ENCODE peak calls at places on chromosomes 12 and 14, in ten cellular contexts. W is tibial nerve, C is GM12878, U is IMR-90, Z is transverse colon, V is spleen, O is uterus, Q is A549, T is gastrocnemius medialis, Y is stomach. L is an unnamed sample.

GRCh38 chr12:112283541-112283940 is 98.7 kb downstream of the HECTD4 start:
- DNase-seq in W (no peak), C (no peak), U (no peak), Z (no peak), V (no peak), O (no peak), Q (no peak), T (no peak), Y (no peak), L (no peak)

GRCh38 chr12:54373619-54374554 is 9.6 kb upstream of the GPR84 start:
- DNase-seq in W (no peak), C (no peak), U (no peak), Z (no peak), V (no peak), O (no peak), Q (no peak), T (no peak), Y (no peak), L (peak)

GRCh38 chr12:123761841-123762714 is at the start of gene DNAH10:
- DNase-seq in W (no peak), C (peak), U (no peak), Z (peak), V (peak), O (no peak), Q (no peak), T (no peak), Y (no peak), L (peak)

GRCh38 chr14:74979442-74980397 is 23.0 kb upstream of the EIF2B2 start:
- DNase-seq in W (no peak), C (no peak), U (peak), Z (no peak), V (no peak), O (no peak), Q (no peak), T (peak), Y (no peak), L (no peak)

GRCh38 chr12:125330645-125331341 is 265.6 kb downstream of the AACS start:
- DNase-seq in W (peak), C (no peak), U (no peak), Z (peak), V (peak), O (peak), Q (peak), T (no peak), Y (peak), L (peak)

GRCh38 chr14:52399886-52400599 is 85.9 kb downstream of the PTGER2 start:
- DNase-seq in W (no peak), C (no peak), U (peak), Z (peak), V (no peak), O (no peak), Q (no peak), T (no peak), Y (no peak), L (no peak)

GRCh38 chr12:98440165-98440581 is 75.2 kb upstream of the TMPO start:
- DNase-seq in W (peak), C (no peak), U (peak), Z (no peak), V (no peak), O (peak), Q (no peak), T (peak), Y (peak), L (peak)

GRCh38 chr12:43776498-43776897 is 17.7 kb downstream of the IRAK4 start:
- DNase-seq in W (peak), C (no peak), U (peak), Z (no peak), V (no peak), O (no peak), Q (peak), T (no peak), Y (no peak), L (peak)

GRCh38 chr12:42725839-42726238 is 136.3 kb upstream of the PRICKLE1 start:
- DNase-seq in W (no peak), C (no peak), U (peak), Z (no peak), V (no peak), O (no peak), Q (no peak), T (no peak), Y (no peak), L (no peak)

GRCh38 chr12:12172106-12172511 is 94.7 kb downstream of the LRP6 start:
- DNase-seq in W (no peak), C (peak), U (peak), Z (no peak), V (no peak), O (no peak), Q (no peak), T (no peak), Y (no peak), L (no peak)

GRCh38 chr12:52655251-52655650 is 3.2 kb upstream of the KRT2 start:
- DNase-seq in W (no peak), C (no peak), U (no peak), Z (no peak), V (peak), O (no peak), Q (no peak), T (no peak), Y (no peak), L (no peak)

GRCh38 chr12:12396727-12397126 is 39.8 kb downstream of the BORCS5 start:
- DNase-seq in W (no peak), C (no peak), U (no peak), Z (no peak), V (no peak), O (no peak), Q (no peak), T (no peak), Y (no peak), L (no peak)

GRCh38 chr14:104827173-104828055 is 26.5 kb downstream of the ZBTB42 start:
- DNase-seq in W (no peak), C (no peak), U (peak), Z (peak), V (peak), O (peak), Q (peak), T (no peak), Y (peak), L (peak)

GRCh38 chr12:104535383-104535782 is 78.6 kb downstream of the CHST11 start:
- DNase-seq in W (no peak), C (no peak), U (peak), Z (no peak), V (no peak), O (no peak), Q (no peak), T (no peak), Y (no peak), L (no peak)

GRCh38 chr14:69711065-69711464 is 55.9 kb upstream of the SRSF5 start:
- DNase-seq in W (no peak), C (no peak), U (peak), Z (peak), V (no peak), O (peak), Q (no peak), T (no peak), Y (no peak), L (peak)

GRCh38 chr14:69263364-69263763 is 3.4 kb downstream of the GALNT16 start:
- DNase-seq in W (peak), C (no peak), U (peak), Z (peak), V (no peak), O (peak), Q (no peak), T (peak), Y (no peak), L (no peak)

GRCh38 chr12:63945777-63946176 is 101.3 kb downstream of the SRGAP1 start:
- DNase-seq in W (no peak), C (no peak), U (no peak), Z (no peak), V (no peak), O (no peak), Q (no peak), T (no peak), Y (no peak), L (no peak)

GRCh38 chr12:13173012-13173441 is 23.5 kb upstream of the EMP1 start:
- DNase-seq in W (peak), C (no peak), U (peak), Z (no peak), V (no peak), O (peak), Q (no peak), T (no peak), Y (no peak), L (no peak)

GRCh38 chr14:28609228-28609828 is 157.3 kb upstream of the FOXG1 start:
- DNase-seq in W (peak), C (no peak), U (peak), Z (peak), V (no peak), O (no peak), Q (peak), T (no peak), Y (peak), L (peak)

GRCh38 chr12:1583421-1584078 is 10.8 kb downstream of the FBXL14 start:
- DNase-seq in W (peak), C (peak), U (peak), Z (peak), V (no peak), O (peak), Q (peak), T (peak), Y (peak), L (peak)

GRCh38 chr12:2324375-2324774 is 271.6 kb downstream of the CACNA1C start:
- DNase-seq in W (no peak), C (no peak), U (no peak), Z (peak), V (no peak), O (no peak), Q (no peak), T (peak), Y (peak), L (no peak)

GRCh38 chr12:73906757-73907156 is 630.9 kb upstream of the ATXN7L3B start:
- DNase-seq in W (no peak), C (no peak), U (no peak), Z (no peak), V (no peak), O (no peak), Q (no peak), T (no peak), Y (no peak), L (no peak)

GRCh38 chr12:48105867-48106563 is at the start of gene SENP1:
- DNase-seq in W (peak), C (peak), U (peak), Z (peak), V (peak), O (peak), Q (peak), T (peak), Y (peak), L (peak)
- TF ChIP-seq POLR2A in W (peak), C (peak), U (peak), Z (peak), V (no peak), O (peak), Q (peak), T (peak), Y (no peak), L (no peak)

DNA sequence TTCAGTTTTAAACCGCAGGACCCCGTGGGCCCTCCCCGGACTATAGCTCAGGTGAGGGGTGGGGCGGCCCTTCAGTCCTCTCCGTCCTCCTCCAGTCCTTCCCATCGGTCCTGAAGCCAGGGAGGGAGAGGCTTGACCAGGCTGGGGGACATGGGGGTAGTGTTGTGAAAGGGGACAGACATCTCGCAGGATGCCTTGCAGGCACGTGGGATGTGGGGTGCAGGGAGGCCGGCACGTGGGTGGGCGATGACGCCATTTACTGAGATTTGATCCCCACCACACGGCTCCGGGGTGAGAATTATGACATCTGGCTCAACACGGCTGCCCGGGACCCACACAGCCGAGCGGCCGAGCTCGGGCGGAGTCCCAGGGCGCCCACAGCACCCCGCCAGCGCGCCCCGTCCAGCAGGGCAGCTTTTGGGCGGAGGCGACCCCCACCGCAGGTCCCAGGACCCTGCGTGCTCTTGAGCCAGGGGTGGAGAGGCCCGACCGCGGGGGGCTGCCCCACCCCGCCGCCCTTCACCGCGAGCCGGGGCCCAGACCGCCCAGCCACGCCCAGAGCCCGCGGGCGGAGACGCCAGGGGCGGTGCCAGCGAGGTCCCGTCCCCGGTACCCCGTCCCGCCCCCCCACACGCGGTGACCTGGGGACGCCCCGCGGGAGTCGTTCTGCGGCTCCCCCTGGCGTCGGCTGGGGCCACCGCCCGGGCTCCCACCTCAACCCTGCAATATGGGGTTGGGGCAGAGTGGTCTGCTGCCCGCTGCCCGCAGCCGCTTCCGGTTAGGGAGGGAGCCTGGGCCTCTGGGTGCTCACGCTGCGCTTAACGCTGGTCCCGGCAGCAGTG is 3.3 kb upstream of the EXOC3L4 start:
- DNase-seq in W (no peak), C (no peak), U (peak), Z (peak), V (peak), O (peak), Q (peak), T (no peak), Y (peak), L (peak)
- TF ChIP-seq POLR2A in W (no peak), C (no peak), U (no peak), Z (no peak), V (no peak), O (peak), Q (no peak), T (no peak), Y (no peak), L (no peak)

DNA sequence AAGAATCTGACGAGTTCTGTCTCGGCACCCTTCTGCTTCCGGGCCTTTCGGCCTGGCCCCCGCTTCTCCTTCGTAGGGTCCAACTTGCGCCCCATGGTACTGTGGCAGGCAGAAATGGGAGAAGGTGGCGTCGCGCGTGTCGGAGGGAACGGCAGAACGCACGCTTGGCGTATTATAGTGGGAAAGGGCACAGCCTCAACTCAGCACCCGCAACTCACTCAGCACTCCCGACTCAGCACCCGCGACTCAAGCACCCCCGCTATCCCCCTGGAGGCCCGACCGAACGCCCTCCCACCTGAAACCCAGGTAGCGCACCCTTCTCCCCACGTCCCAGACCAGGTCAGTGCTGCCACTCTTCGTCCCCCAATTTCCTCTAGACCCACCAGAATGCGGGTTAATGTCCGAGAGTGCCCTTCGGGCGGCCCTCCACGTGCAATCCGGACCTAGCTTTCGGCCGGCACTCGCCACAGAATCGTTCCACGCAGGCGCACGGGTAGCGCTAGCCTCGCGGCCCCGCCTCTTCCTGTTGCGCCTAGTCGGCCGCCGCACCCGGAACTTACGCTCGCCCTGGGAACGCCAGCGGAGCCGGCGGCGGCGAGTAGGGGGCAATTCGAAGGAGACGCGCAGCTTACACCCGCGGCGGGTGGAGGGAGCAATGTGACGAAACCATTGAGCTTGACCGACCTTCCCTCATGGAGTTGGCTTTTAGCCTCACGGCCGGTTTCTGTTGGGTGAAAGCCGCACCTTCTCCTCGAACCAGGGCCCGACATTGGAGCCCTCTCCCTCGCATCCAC is at the start of gene NOP2:
- DNase-seq in W (peak), C (peak), U (peak), Z (peak), V (peak), O (peak), Q (peak), T (peak), Y (peak), L (peak)
- TF ChIP-seq POLR2A in W (peak), C (peak), U (peak), Z (peak), V (peak), O (peak), Q (peak), T (peak), Y (no peak), L (peak)

GRCh38 chr14:24430143-24430681 is 458 bp downstream of the KHNYN start:
- DNase-seq in W (peak), C (no peak), U (peak), Z (peak), V (peak), O (peak), Q (peak), T (peak), Y (peak), L (peak)
- TF ChIP-seq POLR2A in W (no peak), C (no peak), U (peak), Z (no peak), V (no peak), O (no peak), Q (no peak), T (no peak), Y (no peak), L (peak)

GRCh38 chr14:72377016-72377415 is 444.8 kb downstream of the RGS6 start:
- DNase-seq in W (no peak), C (no peak), U (no peak), Z (no peak), V (no peak), O (no peak), Q (no peak), T (no peak), Y (no peak), L (no peak)
- TF ChIP-seq POLR2A in W (no peak), C (no peak), U (no peak), Z (no peak), V (no peak), O (no peak), Q (no peak), T (no peak), Y (no peak), L (no peak)

GRCh38 chr12:56080556-56081138 is 682 bp downstream of the ERBB3 start:
- DNase-seq in W (no peak), C (no peak), U (no peak), Z (peak), V (no peak), O (no peak), Q (no peak), T (no peak), Y (peak), L (no peak)
- TF ChIP-seq POLR2A in W (no peak), C (no peak), U (no peak), Z (peak), V (no peak), O (no peak), Q (no peak), T (no peak), Y (no peak), L (no peak)